ENCODE peak calls at places on chromosomes 13 and 19, in nine cellular contexts. One of them, this sample, is unnamed.

GRCh38 chr13:113748101-113748861 is 10.7 kb upstream of the TMEM255B start:
- DNase-seq in SJCRH30: no peak
- DNase-seq in A549: no peak
- DNase-seq in aorta: peak; percentile 35
- DNase-seq in cardiac fibroblast: no peak
- DNase-seq in lower lobe of right lung: peak; percentile 35
- DNase-seq in body of pancreas: no peak
- DNase-seq in psoas muscle: no peak
- DNase-seq in Panc1: no peak
- DNase-seq in this sample: no peak

GRCh38 chr19:35704218-35704617 is at the start of gene ZBTB32:
- DNase-seq in SJCRH30: peak; percentile 31
- DNase-seq in A549: no peak
- DNase-seq in aorta: no peak
- DNase-seq in cardiac fibroblast: peak; percentile 60
- DNase-seq in lower lobe of right lung: no peak
- DNase-seq in body of pancreas: no peak
- DNase-seq in psoas muscle: no peak
- DNase-seq in Panc1: no peak
- DNase-seq in this sample: no peak

GRCh38 chr13:108915634-108916497 is 286.5 kb downstream of the MYO16 start:
- DNase-seq in SJCRH30: peak; percentile 11
- DNase-seq in A549: peak; percentile 67
- DNase-seq in aorta: peak; percentile 95
- DNase-seq in cardiac fibroblast: peak; percentile 93
- DNase-seq in lower lobe of right lung: peak; percentile 86
- DNase-seq in body of pancreas: peak; percentile 88
- DNase-seq in psoas muscle: peak; percentile 75
- DNase-seq in Panc1: no peak
- DNase-seq in this sample: peak; percentile 24

GRCh38 chr19:18502633-18503294 is 19.1 kb downstream of the ELL start:
- DNase-seq in SJCRH30: no peak
- DNase-seq in A549: no peak
- DNase-seq in aorta: peak; percentile 81
- DNase-seq in cardiac fibroblast: no peak
- DNase-seq in lower lobe of right lung: peak; percentile 70
- DNase-seq in body of pancreas: no peak
- DNase-seq in psoas muscle: peak; percentile 53
- DNase-seq in Panc1: no peak
- DNase-seq in this sample: no peak

GRCh38 chr13:29924482-29924884 is 74.1 kb upstream of the UBL3 start:
- DNase-seq in SJCRH30: peak; percentile 34
- DNase-seq in A549: peak; percentile 35
- DNase-seq in aorta: no peak
- DNase-seq in cardiac fibroblast: peak; percentile 16
- DNase-seq in lower lobe of right lung: no peak
- DNase-seq in body of pancreas: peak; percentile 33
- DNase-seq in psoas muscle: no peak
- DNase-seq in Panc1: no peak
- DNase-seq in this sample: no peak

GRCh38 chr13:35810286-35810685 is 320.9 kb downstream of the DCLK1 start:
- DNase-seq in SJCRH30: no peak
- DNase-seq in A549: no peak
- DNase-seq in aorta: no peak
- DNase-seq in cardiac fibroblast: no peak
- DNase-seq in lower lobe of right lung: no peak
- DNase-seq in body of pancreas: no peak
- DNase-seq in psoas muscle: no peak
- DNase-seq in Panc1: no peak
- DNase-seq in this sample: no peak

GRCh38 chr13:44273991-44274810 is 99.4 kb upstream of the SERP2 start:
- DNase-seq in SJCRH30: no peak
- DNase-seq in A549: no peak
- DNase-seq in aorta: no peak
- DNase-seq in cardiac fibroblast: peak; percentile 49
- DNase-seq in lower lobe of right lung: no peak
- DNase-seq in body of pancreas: no peak
- DNase-seq in psoas muscle: no peak
- DNase-seq in Panc1: no peak
- DNase-seq in this sample: peak; percentile 80

GRCh38 chr19:5136060-5136855 is 167.3 kb downstream of the KDM4B start:
- DNase-seq in SJCRH30: no peak
- DNase-seq in A549: no peak
- DNase-seq in aorta: no peak
- DNase-seq in cardiac fibroblast: no peak
- DNase-seq in lower lobe of right lung: no peak
- DNase-seq in body of pancreas: no peak
- DNase-seq in psoas muscle: no peak
- DNase-seq in Panc1: no peak
- DNase-seq in this sample: no peak

GRCh38 chr19:31350693-31351211 is 1.5 kb upstream of the TSHZ3 start:
- DNase-seq in SJCRH30: peak; percentile 59
- DNase-seq in A549: no peak
- DNase-seq in aorta: peak; percentile 74
- DNase-seq in cardiac fibroblast: peak; percentile 68
- DNase-seq in lower lobe of right lung: peak; percentile 59
- DNase-seq in body of pancreas: peak; percentile 55
- DNase-seq in psoas muscle: peak; percentile 67
- DNase-seq in Panc1: no peak
- DNase-seq in this sample: no peak

GRCh38 chr13:38766799-38767198 is 79.9 kb downstream of the FREM2 start:
- DNase-seq in SJCRH30: no peak
- DNase-seq in A549: no peak
- DNase-seq in aorta: no peak
- DNase-seq in cardiac fibroblast: no peak
- DNase-seq in lower lobe of right lung: no peak
- DNase-seq in body of pancreas: no peak
- DNase-seq in psoas muscle: no peak
- DNase-seq in Panc1: no peak
- DNase-seq in this sample: no peak

GRCh38 chr19:10295305-10295846 is 5.6 kb downstream of the ICAM5 start:
- DNase-seq in SJCRH30: no peak
- DNase-seq in A549: no peak
- DNase-seq in aorta: peak; percentile 65
- DNase-seq in cardiac fibroblast: peak; percentile 42
- DNase-seq in lower lobe of right lung: peak; percentile 86
- DNase-seq in body of pancreas: no peak
- DNase-seq in psoas muscle: no peak
- DNase-seq in Panc1: no peak
- DNase-seq in this sample: no peak

GRCh38 chr19:30419581-30420180 is 47.5 kb downstream of the ZNF536 start:
- DNase-seq in SJCRH30: no peak
- DNase-seq in A549: no peak
- DNase-seq in aorta: no peak
- DNase-seq in cardiac fibroblast: no peak
- DNase-seq in lower lobe of right lung: no peak
- DNase-seq in body of pancreas: no peak
- DNase-seq in psoas muscle: no peak
- DNase-seq in Panc1: no peak
- DNase-seq in this sample: no peak

GRCh38 chr19:2039959-2040646 is 10.9 kb downstream of the MKNK2 start:
- DNase-seq in SJCRH30: no peak
- DNase-seq in A549: no peak
- DNase-seq in aorta: peak; percentile 50
- DNase-seq in cardiac fibroblast: no peak
- DNase-seq in lower lobe of right lung: no peak
- DNase-seq in body of pancreas: no peak
- DNase-seq in psoas muscle: no peak
- DNase-seq in Panc1: no peak
- DNase-seq in this sample: no peak
- H3K4me3 ChIP-seq in SJCRH30: no peak overlapping the region
- H3K4me3 ChIP-seq in A549: no peak overlapping the region
- H3K4me3 ChIP-seq in aorta: no peak overlapping the region
- H3K4me3 ChIP-seq in cardiac fibroblast: no peak overlapping the region
- H3K4me3 ChIP-seq in lower lobe of right lung: no peak overlapping the region
- H3K4me3 ChIP-seq in body of pancreas: no peak overlapping the region
- H3K4me3 ChIP-seq in psoas muscle: peak overlapping the region; percentile 27
- H3K4me3 ChIP-seq in Panc1: no peak overlapping the region
- H3K4me3 ChIP-seq in this sample: no peak overlapping the region

GRCh38 chr19:14019100-14019499 is 8.8 kb upstream of the RLN3 start:
- DNase-seq in SJCRH30: no peak
- DNase-seq in A549: no peak
- DNase-seq in aorta: no peak
- DNase-seq in cardiac fibroblast: no peak
- DNase-seq in lower lobe of right lung: peak; percentile 14
- DNase-seq in body of pancreas: no peak
- DNase-seq in psoas muscle: no peak
- DNase-seq in Panc1: no peak
- DNase-seq in this sample: no peak

GRCh38 chr19:14021474-14021873 is 6.5 kb upstream of the RLN3 start:
- DNase-seq in SJCRH30: no peak
- DNase-seq in A549: no peak
- DNase-seq in aorta: no peak
- DNase-seq in cardiac fibroblast: peak; percentile 15
- DNase-seq in lower lobe of right lung: peak; percentile 35
- DNase-seq in body of pancreas: no peak
- DNase-seq in psoas muscle: no peak
- DNase-seq in Panc1: no peak
- DNase-seq in this sample: no peak

GRCh38 chr19:14012378-14012915 is 6.3 kb upstream of the RFX1 start:
- DNase-seq in SJCRH30: no peak
- DNase-seq in A549: no peak
- DNase-seq in aorta: no peak
- DNase-seq in cardiac fibroblast: no peak
- DNase-seq in lower lobe of right lung: no peak
- DNase-seq in body of pancreas: no peak
- DNase-seq in psoas muscle: no peak
- DNase-seq in Panc1: no peak
- DNase-seq in this sample: no peak

DNA sequence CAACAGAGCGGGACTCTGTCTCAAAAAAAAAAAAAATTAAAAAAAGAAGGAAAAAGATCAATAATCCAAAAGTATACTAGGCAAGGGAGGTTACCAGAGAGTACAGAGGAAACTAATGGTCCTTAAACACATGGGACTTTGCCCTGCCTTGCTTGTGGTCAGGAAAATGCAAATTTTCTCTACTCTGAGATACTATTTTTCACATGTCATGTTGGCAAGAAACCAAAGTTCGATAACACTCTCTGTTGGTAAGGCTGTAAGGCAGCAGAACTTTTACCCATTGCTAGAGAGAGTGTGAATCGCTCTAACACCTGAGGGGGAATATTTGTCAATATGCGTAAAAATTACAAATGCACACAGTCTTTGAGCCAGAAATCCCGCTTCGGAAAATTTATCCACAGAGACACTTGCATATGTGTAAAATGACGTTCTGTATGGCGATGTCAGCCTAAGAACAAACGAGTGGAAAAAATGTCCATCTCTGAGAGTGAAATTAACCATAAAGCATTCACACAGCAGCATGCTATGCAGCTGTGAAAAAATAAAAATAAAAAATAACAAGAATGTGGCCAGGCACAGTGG is 9.4 kb upstream of the RFX1 start:
- DNase-seq in SJCRH30: no peak
- DNase-seq in A549: no peak
- DNase-seq in aorta: no peak
- DNase-seq in cardiac fibroblast: no peak
- DNase-seq in lower lobe of right lung: peak; percentile 5
- DNase-seq in body of pancreas: no peak
- DNase-seq in psoas muscle: no peak
- DNase-seq in Panc1: no peak
- DNase-seq in this sample: no peak
- H3K4me3 ChIP-seq in SJCRH30: no peak overlapping the region
- H3K4me3 ChIP-seq in A549: no peak overlapping the region
- H3K4me3 ChIP-seq in aorta: no peak overlapping the region
- H3K4me3 ChIP-seq in cardiac fibroblast: no peak overlapping the region
- H3K4me3 ChIP-seq in lower lobe of right lung: no peak overlapping the region
- H3K4me3 ChIP-seq in body of pancreas: no peak overlapping the region
- H3K4me3 ChIP-seq in psoas muscle: no peak overlapping the region
- H3K4me3 ChIP-seq in Panc1: no peak overlapping the region
- H3K4me3 ChIP-seq in this sample: no peak overlapping the region

DNA sequence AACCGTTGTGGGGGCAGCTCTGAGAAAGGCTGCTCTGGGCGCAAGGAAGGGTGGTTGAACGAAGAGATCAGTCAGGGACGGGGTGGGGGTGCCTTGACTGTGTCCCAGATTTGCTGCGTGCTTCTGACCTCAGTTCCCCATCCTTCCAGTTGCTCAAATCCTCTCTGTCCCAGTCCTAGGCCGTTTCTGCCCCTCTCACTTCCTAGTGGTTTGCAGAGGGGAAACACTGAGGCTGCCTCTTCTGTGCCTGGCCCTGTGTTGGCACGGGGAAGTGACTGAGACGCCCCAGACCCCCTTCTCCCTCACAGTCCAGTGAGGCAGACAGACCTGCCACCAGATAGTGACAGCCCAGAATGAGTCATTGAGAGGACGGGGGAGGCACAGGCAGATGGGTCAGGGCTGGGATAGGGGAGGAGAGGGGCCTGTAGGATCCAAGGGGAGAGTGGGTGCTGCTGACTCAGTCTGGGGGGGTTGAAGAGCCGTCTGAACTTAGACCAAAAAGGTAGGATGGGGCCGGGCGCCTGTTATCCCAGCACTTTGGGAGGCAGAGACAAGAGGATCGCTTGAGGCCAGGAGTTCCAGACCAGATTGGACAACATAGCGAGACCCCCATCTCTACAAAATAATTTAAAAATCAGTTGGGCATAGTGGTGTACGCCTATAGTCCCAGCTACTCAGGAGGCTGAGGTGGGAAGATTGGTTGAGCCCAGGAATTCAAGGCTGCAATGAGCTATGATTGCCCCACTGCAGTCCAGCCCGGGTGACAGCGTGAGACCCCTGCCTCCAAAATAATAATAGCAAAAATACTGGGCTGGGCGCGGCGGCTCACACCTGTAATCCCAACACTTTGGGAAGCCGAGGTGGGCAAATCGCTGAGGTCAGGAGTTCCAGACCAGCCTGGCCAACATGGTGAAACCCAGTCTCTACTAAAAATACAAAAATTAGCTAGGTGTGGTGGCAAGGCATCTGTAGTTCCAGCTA is 26.4 kb downstream of the NUMBL start:
- DNase-seq in SJCRH30: peak; percentile 27
- DNase-seq in A549: peak; percentile 66
- DNase-seq in aorta: no peak
- DNase-seq in cardiac fibroblast: peak; percentile 42
- DNase-seq in lower lobe of right lung: no peak
- DNase-seq in body of pancreas: no peak
- DNase-seq in psoas muscle: no peak
- DNase-seq in Panc1: no peak
- DNase-seq in this sample: no peak
- H3K4me3 ChIP-seq in SJCRH30: peak overlapping the region; percentile 63
- H3K4me3 ChIP-seq in A549: peak overlapping the region; percentile 57
- H3K4me3 ChIP-seq in aorta: no peak overlapping the region
- H3K4me3 ChIP-seq in cardiac fibroblast: peak overlapping the region; percentile 64
- H3K4me3 ChIP-seq in lower lobe of right lung: peak overlapping the region; percentile 76
- H3K4me3 ChIP-seq in body of pancreas: no peak overlapping the region
- H3K4me3 ChIP-seq in psoas muscle: peak overlapping the region; percentile 85
- H3K4me3 ChIP-seq in Panc1: peak overlapping the region; percentile 61
- H3K4me3 ChIP-seq in this sample: peak overlapping the region; percentile 55

DNA sequence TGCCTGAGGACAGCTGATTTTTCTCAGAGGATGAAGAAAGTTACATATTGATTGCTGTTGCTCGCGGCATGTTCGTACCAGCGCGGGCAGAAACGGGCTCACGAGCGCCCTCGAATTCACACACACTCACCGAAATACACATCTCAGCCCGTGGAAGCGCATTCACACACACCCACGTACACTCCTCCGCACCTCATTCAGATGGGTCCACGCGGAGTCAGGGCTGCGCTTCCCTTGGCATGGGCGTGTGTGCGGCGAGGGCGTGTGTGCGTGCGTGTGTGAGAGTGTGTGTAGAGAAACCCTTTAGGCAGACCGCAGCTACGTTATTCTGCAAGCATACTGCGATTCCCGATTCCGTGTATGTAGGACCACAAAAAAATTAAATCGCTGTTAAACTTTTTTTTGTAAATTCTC is 2.1 kb upstream of the PCDH17 start:
- DNase-seq in SJCRH30: no peak
- DNase-seq in A549: no peak
- DNase-seq in aorta: no peak
- DNase-seq in cardiac fibroblast: peak; percentile 3
- DNase-seq in lower lobe of right lung: no peak
- DNase-seq in body of pancreas: peak; percentile 21
- DNase-seq in psoas muscle: no peak
- DNase-seq in Panc1: no peak
- DNase-seq in this sample: no peak
- H3K4me3 ChIP-seq in SJCRH30: no peak overlapping the region
- H3K4me3 ChIP-seq in A549: peak overlapping the region; percentile 22
- H3K4me3 ChIP-seq in aorta: no peak overlapping the region
- H3K4me3 ChIP-seq in cardiac fibroblast: peak overlapping the region; percentile 48
- H3K4me3 ChIP-seq in lower lobe of right lung: peak overlapping the region; percentile 62
- H3K4me3 ChIP-seq in body of pancreas: peak overlapping the region; percentile 53
- H3K4me3 ChIP-seq in psoas muscle: peak overlapping the region; percentile 67
- H3K4me3 ChIP-seq in Panc1: no peak overlapping the region
- H3K4me3 ChIP-seq in this sample: no peak overlapping the region

This sample was measured in Jurkat, Clone E6-1.